ENCODE peak calls at places on chromosome 3, in ten cellular contexts. S is B cell; G is ELR; A is NCI-H1092; M is activated T-cell treated with anti-CD3 and anti-CD28 coated beads for 1 hour; L is upper lobe of right lung; B is activated CD4-positive, alpha-beta T cell treated with anti-CD3 and anti-CD28 coated beads, Interleukin-2, amount 50 U/mL, for 4 hours; Y is uterus; I is GM04503; C is EL. V is an unnamed sample.

GRCh38 chr3:177714945-177715344 is 517.7 kb upstream of the TBL1XR1 start:
- DNase-seq in S (no peak), G (no peak), A (no peak), M (no peak), L (no peak), B (no peak), Y (no peak), I (no peak), C (no peak), V (no peak)

GRCh38 chr3:42122261-42123011 is 31.3 kb downstream of the TRAK1 start:
- DNase-seq in S (no peak), G (peak; percentile 6), A (no peak), M (no peak), L (no peak), B (no peak), Y (no peak), I (peak; percentile 42), C (no peak), V (no peak)

GRCh38 chr3:49132437-49133225 is at the start of gene LAMB2:
- DNase-seq in S (no peak), G (peak; percentile 84), A (no peak), M (no peak), L (peak; percentile 80), B (no peak), Y (peak; percentile 82), I (peak; percentile 69), C (peak; percentile 89), V (no peak)

GRCh38 chr3:14885307-14885706 is 62.1 kb upstream of the NR2C2 start:
- DNase-seq in S (no peak), G (no peak), A (no peak), M (no peak), L (no peak), B (no peak), Y (no peak), I (no peak), C (no peak), V (no peak)

GRCh38 chr3:157938154-157938774 is 168.0 kb downstream of the SHOX2 start:
- DNase-seq in S (no peak), G (peak; percentile 21), A (no peak), M (no peak), L (no peak), B (no peak), Y (no peak), I (peak; percentile 40), C (peak; percentile 30), V (no peak)

GRCh38 chr3:52834871-52835501 is at the start of gene MUSTN1:
- DNase-seq in S (no peak), G (no peak), A (no peak), M (no peak), L (no peak), B (no peak), Y (peak; percentile 31), I (no peak), C (no peak), V (no peak)

GRCh38 chr3:143344516-143345165 is 225.1 kb downstream of the CHST2 start:
- DNase-seq in S (no peak), G (no peak), A (no peak), M (no peak), L (no peak), B (no peak), Y (no peak), I (no peak), C (no peak), V (no peak)

GRCh38 chr3:12692444-12692843 is 28.5 kb upstream of the RAF1 start:
- DNase-seq in S (no peak), G (no peak), A (no peak), M (no peak), L (no peak), B (no peak), Y (no peak), I (no peak), C (no peak), V (no peak)

GRCh38 chr3:49924683-49925082 is 4.9 kb downstream of the MON1A start:
- DNase-seq in S (no peak), G (peak; percentile 88), A (no peak), M (no peak), L (no peak), B (no peak), Y (no peak), I (peak; percentile 29), C (peak; percentile 85), V (no peak)

GRCh38 chr3:13879102-13879945 is 547 bp downstream of the WNT7A start:
- DNase-seq in S (peak; percentile 32), G (no peak), A (no peak), M (no peak), L (peak; percentile 71), B (no peak), Y (peak; percentile 10), I (no peak), C (no peak), V (no peak)

GRCh38 chr3:32963871-32964270 is 12.4 kb downstream of the CCR4 start:
- DNase-seq in S (no peak), G (no peak), A (no peak), M (no peak), L (no peak), B (peak; percentile 32), Y (no peak), I (no peak), C (no peak), V (no peak)

GRCh38 chr3:62527484-62527883 is 154.1 kb upstream of the FEZF2 start:
- DNase-seq in S (no peak), G (no peak), A (no peak), M (no peak), L (no peak), B (no peak), Y (no peak), I (no peak), C (no peak), V (no peak)

GRCh38 chr3:69761896-69762789 is 22.9 kb downstream of the MITF start:
- DNase-seq in S (no peak), G (peak; percentile 85), A (no peak), M (no peak), L (no peak), B (no peak), Y (no peak), I (peak; percentile 57), C (peak; percentile 89), V (no peak)

GRCh38 chr3:194370753-194371152 is 1.2 kb upstream of the LRRC15 start:
- DNase-seq in S (no peak), G (no peak), A (no peak), M (no peak), L (no peak), B (no peak), Y (no peak), I (no peak), C (no peak), V (no peak)

GRCh38 chr3:72995337-72995736 is 1.3 kb upstream of the PPP4R2 start:
- DNase-seq in S (no peak), G (no peak), A (no peak), M (no peak), L (no peak), B (no peak), Y (peak; percentile 20), I (no peak), C (no peak), V (no peak)

GRCh38 chr3:8341853-8342252 is 159.8 kb upstream of the LMCD1 start:
- DNase-seq in S (no peak), G (no peak), A (no peak), M (no peak), L (no peak), B (no peak), Y (no peak), I (no peak), C (no peak), V (no peak)

GRCh38 chr3:78917541-78917940 is 850.3 kb downstream of the ROBO1 start:
- DNase-seq in S (no peak), G (no peak), A (no peak), M (no peak), L (no peak), B (no peak), Y (no peak), I (no peak), C (no peak), V (no peak)

GRCh38 chr3:23055733-23056376 is 147.3 kb upstream of the UBE2E2 start:
- DNase-seq in S (no peak), G (peak; percentile 89), A (no peak), M (no peak), L (no peak), B (no peak), Y (no peak), I (peak; percentile 67), C (peak; percentile 78), V (no peak)

GRCh38 chr3:167958141-167958540 is 137.6 kb downstream of the GOLIM4 start:
- DNase-seq in S (no peak), G (no peak), A (no peak), M (no peak), L (no peak), B (no peak), Y (no peak), I (no peak), C (no peak), V (no peak)

GRCh38 chr3:62186967-62187366 is 186.4 kb downstream of the FEZF2 start:
- DNase-seq in S (no peak), G (peak; percentile 43), A (no peak), M (no peak), L (no peak), B (no peak), Y (no peak), I (no peak), C (peak; percentile 8), V (no peak)

GRCh38 chr3:147360936-147361670 is 45.2 kb downstream of the ZIC4 start:
- DNase-seq in S (no peak), G (peak; percentile 38), A (no peak), M (no peak), L (no peak), B (no peak), Y (no peak), I (no peak), C (peak; percentile 37), V (no peak)

GRCh38 chr3:55826731-55827496 is 339.8 kb upstream of the WNT5A start:
- DNase-seq in S (no peak), G (no peak), A (no peak), M (no peak), L (no peak), B (no peak), Y (no peak), I (no peak), C (peak; percentile 12), V (no peak)

GRCh38 chr3:50388021-50388719 is 28.8 kb upstream of the TMEM115 start:
- DNase-seq in S (no peak), G (no peak), A (no peak), M (no peak), L (no peak), B (no peak), Y (no peak), I (no peak), C (no peak), V (no peak)

GRCh38 chr3:66463734-66464511 is 36.9 kb downstream of the LRIG1 start:
- DNase-seq in S (no peak), G (no peak), A (no peak), M (no peak), L (no peak), B (no peak), Y (no peak), I (no peak), C (no peak), V (no peak)

GRCh38 chr3:21754839-21755238 is 3.8 kb upstream of the ZNF385D start:
- DNase-seq in S (no peak), G (no peak), A (no peak), M (no peak), L (no peak), B (no peak), Y (no peak), I (no peak), C (no peak), V (no peak)

GRCh38 chr3:9727041-9727595 is 4.4 kb upstream of the BRPF1 start:
- DNase-seq in S (peak; percentile 66), G (peak; percentile 61), A (no peak), M (peak; percentile 38), L (no peak), B (peak; percentile 37), Y (no peak), I (no peak), C (peak; percentile 25), V (peak; percentile 39)

GRCh38 chr3:156760333-156760732 is 65.8 kb upstream of the LEKR1 start:
- DNase-seq in S (no peak), G (no peak), A (no peak), M (no peak), L (no peak), B (no peak), Y (no peak), I (no peak), C (no peak), V (no peak)

GRCh38 chr3:195438371-195438770 is 4.4 kb downstream of the ACAP2 start:
- DNase-seq in S (no peak), G (no peak), A (no peak), M (no peak), L (no peak), B (no peak), Y (no peak), I (no peak), C (no peak), V (no peak)